ENCODE peak calls at places on chromosome 15, in seven cellular contexts. One of them, this sample, is unnamed.

GRCh38 chr15:68921926-68922325 is 8.4 kb upstream of the SPESP1 start:
- DNase-seq in dorsolateral prefrontal cortex: no peak
- DNase-seq in RWPE1: no peak
- DNase-seq in nephron progenitor cell: no peak
- DNase-seq in GM13976: no peak
- DNase-seq in upper lobe of right lung: no peak
- DNase-seq in type B pancreatic cell: no peak
- DNase-seq in this sample: no peak

GRCh38 chr15:94703591-94703990 is 472.2 kb downstream of the MCTP2 start:
- DNase-seq in upper lobe of right lung: no peak
- DNase-seq in type B pancreatic cell: no peak
- DNase-seq in RWPE1: peak
- DNase-seq in nephron progenitor cell: no peak
- DNase-seq in dorsolateral prefrontal cortex: no peak
- DNase-seq in GM13976: no peak
- DNase-seq in this sample: no peak

GRCh38 chr15:63186065-63186464 is 3.3 kb upstream of the RAB8B start:
- DNase-seq in nephron progenitor cell: no peak
- DNase-seq in dorsolateral prefrontal cortex: no peak
- DNase-seq in RWPE1: peak
- DNase-seq in upper lobe of right lung: no peak
- DNase-seq in GM13976: no peak
- DNase-seq in type B pancreatic cell: no peak
- DNase-seq in this sample: no peak

GRCh38 chr15:30670056-30670455 is 44.1 kb downstream of the ARHGAP11B start:
- DNase-seq in GM13976: no peak
- DNase-seq in RWPE1: no peak
- DNase-seq in nephron progenitor cell: no peak
- DNase-seq in type B pancreatic cell: no peak
- DNase-seq in dorsolateral prefrontal cortex: no peak
- DNase-seq in upper lobe of right lung: no peak
- DNase-seq in this sample: no peak

GRCh38 chr15:37517106-37517505 is 416.8 kb upstream of the MEIS2 start:
- DNase-seq in RWPE1: no peak
- DNase-seq in GM13976: no peak
- DNase-seq in nephron progenitor cell: no peak
- DNase-seq in upper lobe of right lung: no peak
- DNase-seq in dorsolateral prefrontal cortex: no peak
- DNase-seq in type B pancreatic cell: no peak
- DNase-seq in this sample: no peak

GRCh38 chr15:92808611-92809063 is 91.5 kb upstream of the CHD2 start:
- DNase-seq in RWPE1: no peak
- DNase-seq in upper lobe of right lung: peak
- DNase-seq in dorsolateral prefrontal cortex: no peak
- DNase-seq in GM13976: no peak
- DNase-seq in type B pancreatic cell: no peak
- DNase-seq in nephron progenitor cell: no peak
- DNase-seq in this sample: peak

GRCh38 chr15:98715401-98715800 is 67.1 kb downstream of the IGF1R start:
- DNase-seq in nephron progenitor cell: no peak
- DNase-seq in RWPE1: no peak
- DNase-seq in dorsolateral prefrontal cortex: no peak
- DNase-seq in type B pancreatic cell: no peak
- DNase-seq in upper lobe of right lung: no peak
- DNase-seq in GM13976: no peak
- DNase-seq in this sample: no peak

GRCh38 chr15:29268706-29269484 is 727 bp downstream of the NSMCE3 start:
- DNase-seq in upper lobe of right lung: peak
- DNase-seq in GM13976: peak
- DNase-seq in nephron progenitor cell: no peak
- DNase-seq in type B pancreatic cell: no peak
- DNase-seq in RWPE1: no peak
- DNase-seq in dorsolateral prefrontal cortex: peak
- DNase-seq in this sample: peak

GRCh38 chr15:96887730-96888129 is 557.2 kb downstream of the NR2F2 start:
- DNase-seq in type B pancreatic cell: no peak
- DNase-seq in GM13976: no peak
- DNase-seq in upper lobe of right lung: no peak
- DNase-seq in RWPE1: peak
- DNase-seq in nephron progenitor cell: no peak
- DNase-seq in dorsolateral prefrontal cortex: no peak
- DNase-seq in this sample: no peak

GRCh38 chr15:85785887-85786777 is 8.6 kb downstream of the KLHL25 start:
- DNase-seq in dorsolateral prefrontal cortex: no peak
- DNase-seq in RWPE1: peak
- DNase-seq in nephron progenitor cell: no peak
- DNase-seq in upper lobe of right lung: no peak
- DNase-seq in type B pancreatic cell: no peak
- DNase-seq in GM13976: peak
- DNase-seq in this sample: no peak

GRCh38 chr15:86061581-86061980 is 18.1 kb upstream of the AGBL1 start:
- DNase-seq in GM13976: no peak
- DNase-seq in type B pancreatic cell: no peak
- DNase-seq in nephron progenitor cell: no peak
- DNase-seq in dorsolateral prefrontal cortex: no peak
- DNase-seq in upper lobe of right lung: no peak
- DNase-seq in RWPE1: no peak
- DNase-seq in this sample: no peak

DNA sequence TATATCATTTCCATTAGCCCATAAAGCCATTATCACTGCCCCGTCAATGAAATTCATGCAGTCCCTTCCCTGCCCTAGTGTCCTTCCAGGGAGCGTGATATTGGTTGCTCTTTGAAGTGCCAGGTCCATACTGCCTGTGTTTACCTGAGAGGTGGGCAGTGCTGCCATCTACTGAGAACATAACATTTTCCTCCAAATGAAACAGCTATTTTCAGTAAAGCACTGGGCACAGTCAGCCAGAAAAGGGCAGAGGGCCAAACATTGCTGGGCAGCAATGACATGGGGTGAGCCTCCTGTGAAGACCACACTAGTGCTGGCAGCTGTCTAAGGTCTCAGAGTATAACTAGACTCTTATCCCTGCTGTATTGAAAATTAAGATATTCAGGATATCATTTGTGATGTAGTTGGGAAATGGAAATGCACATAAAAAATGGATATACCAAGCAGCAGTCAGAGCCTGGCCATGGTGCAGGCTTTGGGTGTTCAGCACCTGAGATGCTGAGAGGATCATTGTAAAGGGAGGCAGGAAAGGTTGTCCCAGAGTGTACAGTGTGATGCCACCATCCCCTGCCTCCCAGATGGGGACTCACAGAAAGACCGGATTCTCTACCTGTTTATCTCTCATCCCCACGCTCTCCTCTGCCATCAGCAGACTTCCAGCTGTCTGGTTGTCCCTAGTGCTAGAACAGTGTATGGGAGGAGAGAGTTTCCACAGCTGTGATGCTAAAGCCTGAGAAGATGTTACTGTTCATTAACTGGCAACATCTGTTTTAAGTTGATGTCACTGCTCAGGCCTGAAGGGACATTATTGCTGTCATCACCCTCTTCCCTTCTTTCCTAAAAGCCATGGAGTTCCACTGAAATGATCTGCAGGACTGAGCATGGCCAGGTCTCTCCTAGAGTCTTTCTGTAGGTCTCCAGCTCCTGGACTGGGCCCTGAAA is 108.8 kb downstream of the ARNT2 start:
- DNase-seq in type B pancreatic cell: no peak
- DNase-seq in dorsolateral prefrontal cortex: no peak
- DNase-seq in GM13976: no peak
- DNase-seq in upper lobe of right lung: no peak
- DNase-seq in nephron progenitor cell: no peak
- DNase-seq in RWPE1: peak
- DNase-seq in this sample: no peak
- TF ChIP-seq CTCF in type B pancreatic cell: no peak
- TF ChIP-seq CTCF in dorsolateral prefrontal cortex: no peak
- TF ChIP-seq CTCF in GM13976: no peak
- TF ChIP-seq CTCF in upper lobe of right lung: no peak
- TF ChIP-seq CTCF in nephron progenitor cell: no peak
- TF ChIP-seq CTCF in RWPE1: peak
- TF ChIP-seq CTCF in this sample: no peak

GRCh38 chr15:34755419-34755773 is 598 bp upstream of the GJD2 start:
- DNase-seq in GM13976: no peak
- DNase-seq in dorsolateral prefrontal cortex: no peak
- DNase-seq in upper lobe of right lung: no peak
- DNase-seq in nephron progenitor cell: no peak
- DNase-seq in type B pancreatic cell: no peak
- DNase-seq in RWPE1: no peak
- DNase-seq in this sample: no peak

GRCh38 chr15:34757262-34757661 is 2.5 kb upstream of the GJD2 start:
- DNase-seq in GM13976: no peak
- DNase-seq in dorsolateral prefrontal cortex: no peak
- DNase-seq in type B pancreatic cell: no peak
- DNase-seq in RWPE1: no peak
- DNase-seq in nephron progenitor cell: no peak
- DNase-seq in upper lobe of right lung: no peak
- DNase-seq in this sample: no peak

GRCh38 chr15:34753236-34753894 is 1.4 kb downstream of the GJD2 start:
- DNase-seq in upper lobe of right lung: no peak
- DNase-seq in GM13976: no peak
- DNase-seq in dorsolateral prefrontal cortex: no peak
- DNase-seq in RWPE1: peak
- DNase-seq in nephron progenitor cell: peak
- DNase-seq in type B pancreatic cell: no peak
- DNase-seq in this sample: no peak

GRCh38 chr15:34754171-34754580 is 622 bp downstream of the GJD2 start:
- DNase-seq in nephron progenitor cell: no peak
- DNase-seq in GM13976: no peak
- DNase-seq in dorsolateral prefrontal cortex: no peak
- DNase-seq in type B pancreatic cell: no peak
- DNase-seq in RWPE1: no peak
- DNase-seq in upper lobe of right lung: no peak
- DNase-seq in this sample: peak

DNA sequence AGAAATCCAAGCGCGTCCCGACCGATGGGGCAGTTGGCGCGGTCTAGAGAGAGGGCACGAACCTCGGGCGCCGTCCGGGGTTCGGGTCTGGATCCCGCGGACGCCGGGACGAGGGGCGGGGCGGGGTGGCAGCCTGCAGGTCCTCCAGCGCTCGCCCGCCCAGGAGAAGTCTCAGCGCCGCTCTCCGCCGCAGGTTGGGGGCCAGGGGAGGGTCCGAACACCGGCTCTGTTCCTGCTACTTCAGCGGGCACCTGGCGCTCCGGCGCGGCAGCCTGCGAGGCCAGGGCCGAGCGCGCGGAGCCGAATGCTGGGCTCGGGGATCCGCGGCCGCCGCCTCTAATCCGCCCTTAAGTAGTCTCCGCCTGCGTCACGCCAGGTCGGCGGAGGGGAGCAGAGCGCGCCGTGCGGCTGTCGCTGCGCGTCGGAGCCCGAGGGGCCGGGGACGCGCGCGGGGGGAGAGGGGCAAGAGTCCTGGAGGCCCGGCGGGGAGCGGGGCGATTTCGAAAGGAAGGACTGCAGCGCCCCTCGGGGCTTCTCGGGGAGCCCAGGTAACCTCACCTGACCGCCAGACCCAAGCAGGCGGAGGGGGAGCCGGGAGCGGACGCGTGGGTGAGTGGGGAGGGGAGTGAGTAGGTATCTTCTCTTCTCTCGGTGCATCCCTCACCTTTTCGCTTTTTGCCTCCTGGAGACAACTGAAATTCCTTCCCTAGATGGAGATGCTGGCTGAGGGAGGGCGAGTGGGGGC is at the start of gene GJD2:
- DNase-seq in RWPE1: no peak
- DNase-seq in nephron progenitor cell: peak
- DNase-seq in type B pancreatic cell: no peak
- DNase-seq in dorsolateral prefrontal cortex: no peak
- DNase-seq in GM13976: peak
- DNase-seq in upper lobe of right lung: no peak
- DNase-seq in this sample: peak
- TF ChIP-seq CTCF in RWPE1: no peak
- TF ChIP-seq CTCF in nephron progenitor cell: no peak
- TF ChIP-seq CTCF in type B pancreatic cell: no peak
- TF ChIP-seq CTCF in dorsolateral prefrontal cortex: no peak
- TF ChIP-seq CTCF in GM13976: no peak
- TF ChIP-seq CTCF in upper lobe of right lung: no peak
- TF ChIP-seq CTCF in this sample: no peak

DNA sequence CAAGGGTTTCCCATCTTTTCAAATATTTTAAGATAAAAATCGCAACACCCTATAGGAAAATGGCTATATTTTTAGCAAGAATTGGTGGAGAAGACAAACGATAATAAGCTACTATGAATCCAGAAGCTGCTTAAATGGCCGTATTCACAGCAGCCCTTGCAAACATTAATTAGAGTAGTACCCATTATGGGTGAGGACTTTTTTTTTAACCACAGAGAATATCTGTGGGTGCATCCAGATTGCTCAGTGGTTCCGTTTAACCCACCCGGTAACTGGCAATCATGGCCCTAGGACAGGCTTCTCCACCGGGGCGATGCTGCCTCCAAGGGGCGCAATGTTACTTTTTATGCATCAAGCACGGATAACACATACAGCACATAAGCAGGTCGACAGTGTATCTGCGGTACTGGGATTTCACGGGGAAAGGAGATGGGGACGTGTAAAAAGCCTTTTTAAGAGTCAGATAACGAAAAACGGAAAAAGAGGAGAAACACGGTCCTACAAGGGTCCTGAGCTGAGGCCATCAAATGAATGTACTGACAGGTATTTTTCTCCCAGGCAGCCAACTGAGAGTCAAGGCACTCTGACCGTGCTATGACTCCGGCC is 968 bp upstream of the TMEM266 start:
- DNase-seq in dorsolateral prefrontal cortex: peak
- DNase-seq in nephron progenitor cell: peak
- DNase-seq in GM13976: peak
- DNase-seq in upper lobe of right lung: no peak
- DNase-seq in type B pancreatic cell: no peak
- DNase-seq in RWPE1: no peak
- DNase-seq in this sample: peak
- TF ChIP-seq CTCF in dorsolateral prefrontal cortex: peak
- TF ChIP-seq CTCF in nephron progenitor cell: no peak
- TF ChIP-seq CTCF in GM13976: peak
- TF ChIP-seq CTCF in upper lobe of right lung: no peak
- TF ChIP-seq CTCF in type B pancreatic cell: no peak
- TF ChIP-seq CTCF in RWPE1: peak
- TF ChIP-seq CTCF in this sample: no peak

GRCh38 chr15:67366904-67367303 is 112.3 kb downstream of the IQCH start:
- DNase-seq in upper lobe of right lung: no peak
- DNase-seq in RWPE1: no peak
- DNase-seq in dorsolateral prefrontal cortex: no peak
- DNase-seq in GM13976: no peak
- DNase-seq in type B pancreatic cell: no peak
- DNase-seq in nephron progenitor cell: no peak
- DNase-seq in this sample: no peak

GRCh38 chr15:67369359-67369758 is 114.8 kb downstream of the IQCH start:
- DNase-seq in RWPE1: no peak
- DNase-seq in GM13976: no peak
- DNase-seq in type B pancreatic cell: no peak
- DNase-seq in upper lobe of right lung: no peak
- DNase-seq in nephron progenitor cell: no peak
- DNase-seq in dorsolateral prefrontal cortex: no peak
- DNase-seq in this sample: no peak

GRCh38 chr15:67373266-67373665 is 118.7 kb downstream of the IQCH start:
- DNase-seq in RWPE1: no peak
- DNase-seq in GM13976: no peak
- DNase-seq in upper lobe of right lung: no peak
- DNase-seq in nephron progenitor cell: no peak
- DNase-seq in dorsolateral prefrontal cortex: no peak
- DNase-seq in type B pancreatic cell: no peak
- DNase-seq in this sample: no peak

GRCh38 chr15:67372563-67372962 is 118.0 kb downstream of the IQCH start:
- DNase-seq in dorsolateral prefrontal cortex: no peak
- DNase-seq in GM13976: no peak
- DNase-seq in nephron progenitor cell: no peak
- DNase-seq in type B pancreatic cell: no peak
- DNase-seq in RWPE1: no peak
- DNase-seq in upper lobe of right lung: no peak
- DNase-seq in this sample: no peak

GRCh38 chr15:67370206-67370954 is 115.8 kb downstream of the IQCH start:
- DNase-seq in nephron progenitor cell: no peak
- DNase-seq in dorsolateral prefrontal cortex: no peak
- DNase-seq in upper lobe of right lung: no peak
- DNase-seq in GM13976: no peak
- DNase-seq in type B pancreatic cell: no peak
- DNase-seq in RWPE1: no peak
- DNase-seq in this sample: no peak
- TF ChIP-seq CTCF in nephron progenitor cell: no peak
- TF ChIP-seq CTCF in dorsolateral prefrontal cortex: no peak
- TF ChIP-seq CTCF in upper lobe of right lung: no peak
- TF ChIP-seq CTCF in GM13976: no peak
- TF ChIP-seq CTCF in type B pancreatic cell: no peak
- TF ChIP-seq CTCF in RWPE1: no peak
- TF ChIP-seq CTCF in this sample: no peak

This sample was measured in glutamatergic neuron.